ENCODE peak calls at places on chromosome 12, in six cellular contexts. P, W, T, O, C and A are unnamed samples.

GRCh38 chr12:46964496-46965098 is 114.8 kb upstream of the PCED1B start:
- DNase-seq in P (peak; percentile 54), W (no peak), T (peak; percentile 74), O (no peak), C (no peak), A (no peak)

GRCh38 chr12:118714051-118714460 is 267.3 kb upstream of the SRRM4 start:
- DNase-seq in P (no peak), W (no peak), T (peak; percentile 73), O (peak; percentile 19), C (peak; percentile 66), A (no peak)

GRCh38 chr12:120276734-120277133 is 11.2 kb upstream of the PXN start:
- DNase-seq in P (no peak), W (no peak), T (no peak), O (no peak), C (no peak), A (no peak)

GRCh38 chr12:40681148-40681547 is 11.1 kb upstream of the CNTN1 start:
- DNase-seq in P (no peak), W (no peak), T (no peak), O (no peak), C (no peak), A (no peak)

GRCh38 chr12:124758266-124759200 is 105.1 kb downstream of the SCARB1 start:
- DNase-seq in P (no peak), W (no peak), T (no peak), O (no peak), C (peak; percentile 64), A (no peak)

GRCh38 chr12:51318846-51319570 is 5.0 kb downstream of the BIN2 start:
- DNase-seq in P (no peak), W (peak; percentile 48), T (no peak), O (no peak), C (no peak), A (no peak)

GRCh38 chr12:94676011-94676709 is 25.8 kb upstream of the TMCC3 start:
- DNase-seq in P (no peak), W (peak; percentile 65), T (no peak), O (no peak), C (no peak), A (peak; percentile 9)

GRCh38 chr12:75970310-75970709 is 61.3 kb downstream of the PHLDA1 start:
- DNase-seq in P (no peak), W (no peak), T (no peak), O (no peak), C (no peak), A (no peak)

GRCh38 chr12:3273409-3273853 is 196.3 kb downstream of the TSPAN9 start:
- DNase-seq in P (peak; percentile 54), W (no peak), T (no peak), O (no peak), C (no peak), A (no peak)

GRCh38 chr12:49930515-49931288 is 19.8 kb upstream of the AQP2 start:
- DNase-seq in P (peak; percentile 71), W (no peak), T (no peak), O (no peak), C (no peak), A (no peak)

GRCh38 chr12:54033106-54033979 is 493 bp downstream of the HOXC5 start:
- DNase-seq in P (peak; percentile 47), W (no peak), T (no peak), O (no peak), C (peak; percentile 66), A (no peak)

GRCh38 chr12:54032627-54033100 is at the start of gene HOXC5:
- DNase-seq in P (peak; percentile 53), W (peak; percentile 66), T (peak; percentile 69), O (peak; percentile 73), C (peak; percentile 91), A (no peak)

GRCh38 chr12:54035561-54036377 is 2.9 kb downstream of the HOXC5 start:
- DNase-seq in P (no peak), W (no peak), T (no peak), O (no peak), C (no peak), A (no peak)

GRCh38 chr12:54034784-54035310 is 2.0 kb downstream of the HOXC5 start:
- DNase-seq in P (no peak), W (no peak), T (no peak), O (no peak), C (no peak), A (no peak)

DNA sequence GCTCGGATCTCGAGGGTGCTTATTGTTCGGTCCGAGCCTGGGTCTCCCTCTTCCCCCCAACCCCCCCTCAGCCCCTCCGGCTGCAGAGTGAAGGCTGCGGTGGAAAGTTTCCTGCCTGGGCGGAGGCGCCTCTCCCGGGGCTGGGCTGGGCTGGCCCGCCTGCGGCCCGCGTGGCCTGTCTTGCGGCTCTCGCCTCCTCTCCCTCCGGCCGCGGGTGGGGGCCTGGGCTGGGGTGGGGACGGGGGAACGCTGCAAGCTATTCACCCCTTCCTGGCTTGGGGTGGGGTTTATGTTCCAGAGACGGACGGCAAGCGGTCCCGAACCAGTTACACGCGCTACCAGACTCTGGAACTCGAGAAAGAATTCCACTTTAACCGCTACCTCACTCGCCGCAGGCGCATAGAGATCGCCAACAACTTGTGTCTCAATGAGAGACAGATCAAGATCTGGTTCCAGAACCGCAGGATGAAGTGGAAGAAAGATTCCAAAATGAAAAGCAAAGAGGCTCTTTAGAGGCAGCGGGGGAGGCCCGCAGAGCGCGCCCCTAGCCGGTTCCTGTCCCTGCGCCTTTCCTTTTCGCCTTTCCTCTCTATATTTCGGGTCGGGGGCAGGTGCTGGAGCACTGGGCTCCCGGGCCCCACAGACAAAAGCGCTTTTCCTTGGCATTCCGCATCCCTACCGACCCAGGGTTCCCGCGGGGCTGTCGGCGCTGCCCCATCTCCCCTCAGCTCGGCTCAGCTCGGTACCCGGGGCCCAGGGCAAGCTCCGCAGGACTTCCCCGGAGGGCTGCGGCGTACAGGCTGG is 1.3 kb downstream of the HOXC5 start:
- DNase-seq in P (no peak), W (no peak), T (no peak), O (no peak), C (no peak), A (no peak)
- H3K4me3 ChIP-seq in P (peak overlapping the region; percentile 54), W (no peak overlapping the region), T (no peak overlapping the region), O (no peak overlapping the region), C (peak overlapping the region; percentile 43), A (peak overlapping the region; percentile 5)

GRCh38 chr12:6752931-6753771 is at the start of gene MLF2:
- DNase-seq in P (peak; percentile 98), W (peak; percentile 98), T (peak; percentile 96), O (peak; percentile 98), C (peak; percentile 99), A (peak; percentile 98)
- H3K27ac ChIP-seq in P (peak within 1 kb of the TSS; percentile 92), W (peak within 1 kb of the TSS; percentile 99), T (peak within 1 kb of the TSS; percentile 97), O (peak within 1 kb of the TSS; percentile 97), C (peak within 1 kb of the TSS; percentile 99), A (peak within 1 kb of the TSS; percentile 98)

GRCh38 chr12:32135967-32136366 is 29.3 kb downstream of the BICD1 start:
- DNase-seq in P (no peak), W (no peak), T (no peak), O (no peak), C (no peak), A (no peak)

GRCh38 chr12:32131666-32132065 is 25.0 kb downstream of the BICD1 start:
- DNase-seq in P (no peak), W (no peak), T (no peak), O (no peak), C (no peak), A (no peak)

GRCh38 chr12:32136404-32136803 is 29.8 kb downstream of the BICD1 start:
- DNase-seq in P (no peak), W (no peak), T (no peak), O (no peak), C (no peak), A (no peak)

GRCh38 chr12:32139064-32139421 is 32.4 kb downstream of the BICD1 start:
- DNase-seq in P (no peak), W (no peak), T (peak; percentile 20), O (no peak), C (peak; percentile 41), A (peak; percentile 11)

DNA sequence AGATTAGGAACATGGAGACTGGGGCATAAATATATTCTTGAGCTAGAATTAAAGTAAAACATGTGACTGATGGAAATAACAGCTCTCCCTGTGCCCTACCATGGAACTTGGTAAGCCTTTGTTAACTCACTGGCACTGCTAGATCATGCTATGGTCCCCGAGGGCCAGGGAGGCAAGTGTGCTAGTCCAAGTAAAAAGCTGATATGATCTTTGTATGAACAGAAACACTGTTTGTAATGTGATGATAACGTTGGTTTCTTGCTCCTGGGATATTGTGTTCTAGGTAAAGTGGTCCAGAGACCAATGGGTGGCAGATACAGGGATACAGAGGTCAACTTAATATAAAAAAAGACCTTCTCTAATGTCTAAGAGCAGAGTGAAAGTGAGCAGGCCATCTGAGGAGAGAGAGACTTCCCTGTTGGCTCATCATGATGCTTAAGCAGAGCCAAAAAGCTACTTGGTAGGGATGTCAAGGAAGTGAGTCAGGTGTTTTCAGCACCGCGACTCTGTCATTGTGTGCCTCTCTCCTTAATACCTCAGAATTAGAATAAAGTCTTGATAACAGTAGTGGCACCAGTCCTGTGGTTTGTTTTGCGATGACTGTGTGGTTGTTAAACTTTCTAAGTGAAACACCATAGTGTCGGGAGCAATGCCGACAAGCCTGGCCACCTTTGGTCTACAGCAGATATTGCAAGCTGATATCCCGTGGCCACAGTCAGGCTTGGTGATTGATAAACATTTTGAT is 27.7 kb downstream of the BICD1 start:
- DNase-seq in P (peak; percentile 52), W (no peak), T (no peak), O (no peak), C (no peak), A (no peak)
- TF ChIP-seq CTCF in P (no peak), W (no peak), T (no peak), O (no peak), C (no peak), A (no peak)

GRCh38 chr12:56152132-56152755 is at the start of gene MYL6B:
- DNase-seq in P (peak; percentile 89), W (peak; percentile 93), T (peak; percentile 94), O (peak; percentile 91), C (peak; percentile 96), A (peak; percentile 94)

GRCh38 chr12:56154246-56154771 is 1.9 kb downstream of the MYL6B start:
- DNase-seq in P (no peak), W (no peak), T (no peak), O (no peak), C (no peak), A (no peak)

GRCh38 chr12:56154818-56155217 is 2.4 kb downstream of the MYL6B start:
- DNase-seq in P (no peak), W (no peak), T (no peak), O (no peak), C (no peak), A (no peak)

GRCh38 chr12:56152756-56153137 is 360 bp downstream of the MYL6B start:
- DNase-seq in P (no peak), W (no peak), T (peak; percentile 24), O (no peak), C (no peak), A (no peak)

GRCh38 chr12:56153291-56154065 is 1.1 kb downstream of the MYL6B start:
- DNase-seq in P (no peak), W (no peak), T (no peak), O (no peak), C (no peak), A (no peak)
- H3K4me3 ChIP-seq in P (no peak overlapping the region), W (no peak overlapping the region), T (peak overlapping the region; percentile 79), O (no peak overlapping the region), C (peak overlapping the region; percentile 56), A (no peak overlapping the region)